ENCODE peak calls at places on chromosomes 3 and 15, in nine cellular contexts. X is right atrium auricular region, O is cardiac fibroblast, A is AG04449, V is cardiac muscle cell, L is HFF-Myc, E is lower leg skin, W is spleen, R is transverse colon. Y is an unnamed sample.

GRCh38 chr15:98799461-98799971 is 151.2 kb downstream of the IGF1R start:
- DNase-seq in X (no peak), O (no peak), A (no peak), V (peak; percentile 26), L (no peak), E (no peak), W (no peak), R (no peak), Y (no peak)

GRCh38 chr15:48800811-48801460 is 9.9 kb downstream of the CEP152 start:
- DNase-seq in X (no peak), O (peak; percentile 78), A (no peak), V (peak; percentile 68), L (no peak), E (no peak), W (no peak), R (no peak), Y (no peak)

GRCh38 chr15:74378853-74379252 is 11.4 kb upstream of the CYP11A1 start:
- DNase-seq in X (no peak), O (peak; percentile 53), A (no peak), V (peak; percentile 88), L (no peak), E (no peak), W (no peak), R (no peak), Y (no peak)

GRCh38 chr3:15324335-15324734 is 8.1 kb downstream of the SH3BP5 start:
- DNase-seq in X (no peak), O (no peak), A (no peak), V (peak; percentile 69), L (no peak), E (no peak), W (no peak), R (no peak), Y (no peak)

GRCh38 chr15:85071061-85071460 is 89.4 kb downstream of the PDE8A start:
- DNase-seq in X (no peak), O (no peak), A (no peak), V (no peak), L (no peak), E (no peak), W (no peak), R (no peak), Y (no peak)

GRCh38 chr3:132550579-132551305 is 46.3 kb upstream of the ACKR4 start:
- DNase-seq in X (no peak), O (peak; percentile 23), A (no peak), V (no peak), L (no peak), E (no peak), W (no peak), R (no peak), Y (no peak)

GRCh38 chr3:8516047-8516671 is 14.5 kb downstream of the LMCD1 start:
- DNase-seq in X (no peak), O (no peak), A (no peak), V (no peak), L (no peak), E (no peak), W (no peak), R (no peak), Y (no peak)

GRCh38 chr3:29141912-29142262 is 139.0 kb upstream of the RBMS3 start:
- DNase-seq in X (no peak), O (no peak), A (no peak), V (peak; percentile 6), L (no peak), E (no peak), W (no peak), R (no peak), Y (no peak)

GRCh38 chr3:140298043-140298442 is 363.1 kb downstream of the CLSTN2 start:
- DNase-seq in X (no peak), O (no peak), A (no peak), V (no peak), L (no peak), E (no peak), W (no peak), R (no peak), Y (no peak)

GRCh38 chr3:174441588-174442316 is 417.4 kb upstream of the NAALADL2 start:
- DNase-seq in X (no peak), O (peak; percentile 51), A (peak; percentile 41), V (peak; percentile 45), L (no peak), E (no peak), W (no peak), R (no peak), Y (peak; percentile 72)

GRCh38 chr3:58151637-58152036 is 59.1 kb downstream of the DNASE1L3 start:
- DNase-seq in X (no peak), O (no peak), A (no peak), V (no peak), L (no peak), E (no peak), W (no peak), R (no peak), Y (no peak)

GRCh38 chr3:120442975-120443517 is 7.7 kb downstream of the FSTL1 start:
- DNase-seq in X (no peak), O (peak; percentile 25), A (no peak), V (no peak), L (no peak), E (no peak), W (no peak), R (no peak), Y (no peak)

GRCh38 chr3:161096771-161097367 is 8.3 kb downstream of the B3GALNT1 start:
- DNase-seq in X (no peak), O (peak; percentile 10), A (no peak), V (peak; percentile 6), L (no peak), E (no peak), W (no peak), R (no peak), Y (no peak)

GRCh38 chr3:147410518-147411234 is 1.5 kb downstream of the ZIC1 start:
- DNase-seq in X (no peak), O (no peak), A (no peak), V (peak; percentile 28), L (peak; percentile 26), E (no peak), W (peak; percentile 68), R (no peak), Y (no peak)

GRCh38 chr3:195258449-195259145 is 12.4 kb downstream of the XXYLT1 start:
- DNase-seq in X (peak; percentile 58), O (peak; percentile 18), A (no peak), V (no peak), L (no peak), E (peak; percentile 31), W (peak; percentile 72), R (no peak), Y (no peak)

GRCh38 chr15:43911235-43911661 is 84.4 kb downstream of the WDR76 start:
- DNase-seq in X (no peak), O (peak; percentile 100), A (peak; percentile 89), V (peak; percentile 93), L (peak; percentile 41), E (peak; percentile 38), W (no peak), R (no peak), Y (peak; percentile 92)

GRCh38 chr3:157502916-157503620 is at the start of gene VEPH1:
- DNase-seq in X (no peak), O (peak; percentile 76), A (no peak), V (peak; percentile 83), L (no peak), E (no peak), W (no peak), R (peak; percentile 10), Y (no peak)

GRCh38 chr3:157501863-157502262 is 1.4 kb downstream of the VEPH1 start:
- DNase-seq in X (no peak), O (no peak), A (no peak), V (no peak), L (no peak), E (no peak), W (no peak), R (no peak), Y (no peak)

GRCh38 chr3:157498374-157498773 is 4.8 kb downstream of the VEPH1 start:
- DNase-seq in X (no peak), O (no peak), A (no peak), V (no peak), L (no peak), E (no peak), W (no peak), R (no peak), Y (no peak)

GRCh38 chr3:157499342-157499963 is 3.8 kb downstream of the VEPH1 start:
- DNase-seq in X (no peak), O (no peak), A (no peak), V (peak; percentile 40), L (no peak), E (peak; percentile 27), W (peak; percentile 69), R (peak; percentile 45), Y (no peak)

DNA sequence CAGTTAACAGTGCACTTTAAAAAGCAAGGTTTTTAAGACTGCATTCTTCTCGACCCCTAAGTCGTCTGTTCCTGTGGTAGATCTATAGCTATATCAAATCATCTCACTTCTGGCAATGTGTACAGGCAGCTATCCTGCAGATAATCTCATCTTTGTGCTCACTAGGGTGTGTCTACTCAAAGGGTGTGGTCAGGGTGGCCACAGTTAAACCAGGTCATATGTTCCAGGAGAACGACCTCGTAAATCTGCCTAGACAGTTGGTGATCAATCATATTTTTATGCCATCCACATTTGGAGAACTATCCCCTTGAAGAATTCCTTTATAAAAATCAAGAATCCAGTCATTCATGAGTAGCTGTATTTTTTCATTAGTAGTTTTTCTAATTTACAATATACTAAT is 3.0 kb downstream of the VEPH1 start:
- DNase-seq in X (no peak), O (no peak), A (no peak), V (no peak), L (no peak), E (no peak), W (no peak), R (peak; percentile 8), Y (no peak)
- H3K4me3 ChIP-seq in X (no peak overlapping the region), O (no peak overlapping the region), A (no peak overlapping the region), V (no peak overlapping the region), L (no peak overlapping the region), E (no peak overlapping the region), W (no peak overlapping the region), R (no peak overlapping the region), Y (no peak overlapping the region)

GRCh38 chr3:11260460-11260859 is 11.7 kb upstream of the ATG7 start:
- DNase-seq in X (no peak), O (no peak), A (no peak), V (no peak), L (no peak), E (no peak), W (no peak), R (no peak), Y (no peak)
- TF ChIP-seq CTCF in X (no peak), O (no peak), A (no peak), V (no peak), L (no peak), E (no peak), W (no peak), R (no peak), Y (no peak)

DNA sequence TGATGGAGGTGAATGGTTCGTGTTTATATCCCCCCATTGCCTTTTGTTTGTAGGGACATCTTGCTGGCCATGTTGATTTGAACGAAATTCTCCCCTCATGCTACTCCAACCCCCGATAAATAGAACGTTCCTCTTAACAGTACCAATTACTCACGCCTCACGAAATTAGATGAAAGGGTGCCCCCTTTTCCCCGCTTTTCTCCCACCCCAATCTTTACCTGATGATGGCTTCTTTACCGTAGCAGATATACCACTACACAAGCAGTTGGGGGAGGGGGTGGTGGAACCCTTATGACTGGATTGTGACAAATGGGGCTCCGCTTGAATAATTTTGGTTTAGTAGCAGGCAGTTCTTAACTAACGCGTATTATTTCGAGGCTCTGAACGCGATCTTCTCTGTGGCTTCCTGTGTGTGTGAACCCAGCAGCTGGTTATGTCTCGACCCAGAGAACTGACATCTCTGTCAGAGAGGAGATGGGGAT is 1.1 kb downstream of the PIAS1 start:
- DNase-seq in X (peak; percentile 60), O (peak; percentile 64), A (no peak), V (peak; percentile 52), L (no peak), E (peak; percentile 31), W (no peak), R (peak; percentile 30), Y (peak; percentile 2)
- H3K4me3 ChIP-seq in X (peak overlapping the region; percentile 99), O (peak overlapping the region; percentile 98), A (peak overlapping the region; percentile 81), V (peak overlapping the region; percentile 76), L (peak overlapping the region; percentile 86), E (peak overlapping the region; percentile 86), W (peak overlapping the region; percentile 92), R (peak overlapping the region; percentile 88), Y (peak overlapping the region; percentile 70)

GRCh38 chr15:63991706-63992105 is 54.6 kb downstream of the DAPK2 start:
- DNase-seq in X (no peak), O (no peak), A (no peak), V (no peak), L (no peak), E (no peak), W (no peak), R (no peak), Y (no peak)
- TF ChIP-seq CTCF in X (no peak), O (no peak), A (no peak), V (no peak), L (no peak), E (no peak), W (no peak), R (no peak), Y (no peak)